ENCODE peak calls at places on chromosomes 4 and X, in six cellular contexts. W is AG04450, J is SJSA1, Y is neural progenitor cell, Z is MM.1S, G is endodermal cell. S is an unnamed sample.

GRCh38 chr4:38106301-38106700 is 146.1 kb downstream of the PTTG2 start:
- DNase-seq in W (no peak), Z (no peak), G (no peak), Y (no peak), J (no peak), S (no peak)

GRCh38 chrX:129230850-129231512 is 292.3 kb downstream of the SMARCA1 start:
- DNase-seq in G (no peak), Z (no peak), J (no peak), W (no peak), Y (no peak), S (no peak)

GRCh38 chrX:3738489-3738888 is 25.0 kb upstream of the PRKX start:
- DNase-seq in Y (no peak), J (no peak), G (no peak), W (no peak), Z (no peak), S (no peak)

GRCh38 chrX:53281321-53281822 is at the start of gene IQSEC2:
- DNase-seq in Y (peak), J (peak), G (peak), W (peak), Z (no peak), S (peak)

GRCh38 chr4:90293320-90293719 is 166.1 kb downstream of the CCSER1 start:
- DNase-seq in G (no peak), W (no peak), Y (no peak), J (no peak), Z (no peak), S (no peak)

GRCh38 chrX:21374994-21375794 is 976 bp downstream of the CNKSR2 start:
- DNase-seq in Z (no peak), Y (peak), J (no peak), G (peak), W (no peak), S (no peak)

GRCh38 chr4:145012841-145013240 is 85.2 kb downstream of the ANAPC10 start:
- DNase-seq in Z (no peak), J (no peak), Y (no peak), W (no peak), G (no peak), S (no peak)

GRCh38 chr4:71231073-71231752 is 107.6 kb upstream of the SLC4A4 start:
- DNase-seq in G (no peak), Y (peak), J (no peak), Z (peak), W (no peak), S (peak)

GRCh38 chr4:159526172-159526571 is 423.3 kb downstream of the RAPGEF2 start:
- DNase-seq in G (no peak), Z (no peak), W (no peak), J (no peak), Y (no peak), S (no peak)

GRCh38 chr4:1576961-1577814 is 106.9 kb downstream of the FAM53A start:
- DNase-seq in Y (peak), Z (no peak), G (peak), W (no peak), J (no peak), S (no peak)

GRCh38 chrX:68186552-68187262 is 246.6 kb downstream of the OPHN1 start:
- DNase-seq in Z (no peak), W (no peak), J (no peak), G (no peak), Y (no peak), S (no peak)

GRCh38 chrX:136162827-136163427 is 15.6 kb downstream of the FHL1 start:
- DNase-seq in Z (peak), J (peak), W (no peak), Y (peak), G (peak), S (peak)

GRCh38 chr4:171648926-171649325 is 164.3 kb upstream of the GALNTL6 start:
- DNase-seq in W (no peak), J (no peak), Z (no peak), G (no peak), Y (no peak), S (no peak)

GRCh38 chr4:163107754-163108153 is 58.9 kb downstream of the NAF1 start:
- DNase-seq in G (no peak), W (no peak), Y (no peak), Z (peak), J (no peak), S (no peak)

GRCh38 chr4:94372579-94372978 is 29.9 kb upstream of the HPGDS start:
- DNase-seq in Z (no peak), G (no peak), J (no peak), W (no peak), Y (no peak), S (no peak)

GRCh38 chr4:94369046-94369445 is 26.4 kb upstream of the HPGDS start:
- DNase-seq in W (no peak), Y (no peak), G (no peak), J (no peak), Z (no peak), S (no peak)

GRCh38 chr4:94365304-94365703 is 22.7 kb upstream of the HPGDS start:
- DNase-seq in J (no peak), Y (no peak), G (no peak), W (no peak), Z (no peak), S (no peak)

GRCh38 chr4:94364527-94364926 is 21.9 kb upstream of the HPGDS start:
- DNase-seq in Y (no peak), J (no peak), W (no peak), Z (no peak), G (no peak), S (no peak)

GRCh38 chr4:94368459-94368858 is 25.8 kb upstream of the HPGDS start:
- DNase-seq in Z (no peak), G (no peak), Y (no peak), J (no peak), W (no peak), S (no peak)
- H3K27ac ChIP-seq in Z (no peak), G (no peak), Y (no peak), J (no peak), W (no peak), S (no peak)

GRCh38 chr4:184385705-184386141 is 88.6 kb downstream of the IRF2 start:
- DNase-seq in Z (peak), Y (no peak), W (no peak), G (peak), J (no peak), S (no peak)

GRCh38 chr4:184387351-184387750 is 87.0 kb downstream of the IRF2 start:
- DNase-seq in G (peak), Z (no peak), Y (no peak), W (no peak), J (no peak), S (no peak)

GRCh38 chr4:184388106-184388505 is 86.2 kb downstream of the IRF2 start:
- DNase-seq in Y (no peak), W (no peak), J (no peak), Z (no peak), G (peak), S (no peak)

GRCh38 chr4:184384810-184385557 is 89.4 kb downstream of the IRF2 start:
- DNase-seq in Z (peak), Y (peak), G (peak), J (no peak), W (no peak), S (no peak)

GRCh38 chr4:184386271-184386781 is 88.0 kb downstream of the IRF2 start:
- DNase-seq in Z (no peak), J (peak), W (no peak), G (peak), Y (no peak), S (no peak)
- H3K27ac ChIP-seq in Z (peak), J (peak), W (no peak), G (no peak), Y (no peak), S (peak)

GRCh38 chr4:6463311-6464289 is 8.8 kb downstream of the PPP2R2C start:
- DNase-seq in Y (peak), J (peak), G (peak), Z (no peak), W (no peak), S (peak)
- H3K27ac ChIP-seq in Y (no peak), J (no peak), G (no peak), Z (no peak), W (no peak), S (no peak)

GRCh38 chr4:75715105-75715799 is 9.1 kb upstream of the USO1 start:
- DNase-seq in Y (no peak), G (peak), J (peak), W (no peak), Z (peak), S (no peak)
- H3K27ac ChIP-seq in Y (no peak), G (no peak), J (no peak), W (peak), Z (peak), S (no peak)

DNA sequence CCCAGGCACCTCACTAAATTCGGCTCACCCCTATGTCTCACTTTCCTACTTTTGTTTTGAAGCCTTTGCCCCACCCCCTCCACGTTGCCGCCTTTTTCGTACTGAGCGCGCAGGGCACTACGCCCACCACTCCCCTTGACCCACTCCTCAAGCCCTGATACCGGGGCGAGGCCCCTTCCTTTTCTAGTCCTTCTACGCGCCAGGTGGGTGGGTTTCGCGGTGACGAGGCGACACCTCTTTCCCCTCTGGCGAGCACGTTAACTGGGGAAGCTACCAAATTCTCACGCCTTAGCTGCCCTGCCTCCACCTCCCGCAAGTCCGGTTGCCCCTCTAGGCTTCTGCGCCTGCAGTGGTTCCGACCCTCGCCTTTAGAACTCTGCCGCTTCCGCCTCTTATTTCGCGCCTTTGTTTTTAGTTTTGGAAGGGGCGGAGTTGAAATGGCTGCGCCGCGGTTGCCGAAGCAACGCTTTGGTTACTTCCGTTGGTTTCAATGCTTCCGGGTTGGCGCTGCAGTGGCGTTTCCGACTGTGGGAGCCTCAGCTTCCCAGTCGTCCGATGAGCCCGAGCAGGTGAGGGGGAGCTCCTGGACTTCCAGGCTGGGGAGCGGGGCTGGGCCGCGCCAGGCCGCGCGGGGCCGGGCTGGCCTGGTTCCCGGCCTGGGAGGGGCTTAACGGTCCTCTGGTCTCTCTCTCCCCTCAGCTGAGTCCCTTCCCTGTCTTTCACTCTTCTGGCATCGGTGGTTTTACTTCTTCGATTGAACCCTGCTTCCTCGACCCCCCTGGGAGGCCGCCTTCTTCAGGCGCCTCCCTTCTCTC is at the start of gene SLC25A14:
- DNase-seq in J (peak), Y (peak), W (peak), G (peak), Z (peak), S (peak)
- H3K27ac ChIP-seq in J (peak), Y (no peak), W (no peak), G (peak), Z (peak), S (peak)

GRCh38 chr4:110032603-110033002 is 119.9 kb downstream of the EGF start:
- DNase-seq in Z (no peak), J (no peak), W (no peak), G (no peak), Y (no peak), S (no peak)

DNA sequence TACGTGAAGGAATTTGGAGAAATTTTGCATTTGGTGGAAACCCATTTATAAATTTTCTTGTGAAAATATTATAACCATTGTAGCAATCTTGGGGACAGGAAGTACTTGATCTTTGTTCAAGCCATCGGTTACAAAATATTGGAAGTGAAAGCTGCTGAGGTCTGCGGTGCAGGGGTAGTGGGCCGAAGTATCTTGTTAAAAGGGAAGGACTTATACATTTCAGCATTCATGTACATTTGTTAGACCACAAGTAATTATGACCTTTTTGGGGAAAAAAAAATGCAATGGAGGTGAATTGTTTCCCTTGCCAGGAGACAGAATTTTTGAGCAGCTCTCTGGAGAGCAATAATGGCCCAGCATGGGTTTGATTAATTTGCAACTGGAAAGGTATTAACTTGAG is 121.3 kb downstream of the EGF start:
- DNase-seq in G (no peak), J (no peak), Y (no peak), W (no peak), Z (peak), S (no peak)
- H3K27ac ChIP-seq in G (no peak), J (no peak), Y (no peak), W (no peak), Z (no peak), S (no peak)

GRCh38 chr4:128512767-128513322 is 225.2 kb upstream of the PGRMC2 start:
- DNase-seq in W (no peak), J (no peak), Z (no peak), G (no peak), Y (no peak), S (no peak)

GRCh38 chr4:128512161-128512560 is 224.5 kb upstream of the PGRMC2 start:
- DNase-seq in Y (no peak), J (no peak), G (no peak), W (no peak), Z (no peak), S (no peak)

GRCh38 chr4:128510850-128511249 is 223.2 kb upstream of the PGRMC2 start:
- DNase-seq in J (no peak), Y (no peak), W (no peak), Z (no peak), G (no peak), S (no peak)

GRCh38 chr4:128516568-128516967 is 229.0 kb upstream of the PGRMC2 start:
- DNase-seq in J (no peak), G (no peak), Z (peak), W (peak), Y (no peak), S (no peak)

DNA sequence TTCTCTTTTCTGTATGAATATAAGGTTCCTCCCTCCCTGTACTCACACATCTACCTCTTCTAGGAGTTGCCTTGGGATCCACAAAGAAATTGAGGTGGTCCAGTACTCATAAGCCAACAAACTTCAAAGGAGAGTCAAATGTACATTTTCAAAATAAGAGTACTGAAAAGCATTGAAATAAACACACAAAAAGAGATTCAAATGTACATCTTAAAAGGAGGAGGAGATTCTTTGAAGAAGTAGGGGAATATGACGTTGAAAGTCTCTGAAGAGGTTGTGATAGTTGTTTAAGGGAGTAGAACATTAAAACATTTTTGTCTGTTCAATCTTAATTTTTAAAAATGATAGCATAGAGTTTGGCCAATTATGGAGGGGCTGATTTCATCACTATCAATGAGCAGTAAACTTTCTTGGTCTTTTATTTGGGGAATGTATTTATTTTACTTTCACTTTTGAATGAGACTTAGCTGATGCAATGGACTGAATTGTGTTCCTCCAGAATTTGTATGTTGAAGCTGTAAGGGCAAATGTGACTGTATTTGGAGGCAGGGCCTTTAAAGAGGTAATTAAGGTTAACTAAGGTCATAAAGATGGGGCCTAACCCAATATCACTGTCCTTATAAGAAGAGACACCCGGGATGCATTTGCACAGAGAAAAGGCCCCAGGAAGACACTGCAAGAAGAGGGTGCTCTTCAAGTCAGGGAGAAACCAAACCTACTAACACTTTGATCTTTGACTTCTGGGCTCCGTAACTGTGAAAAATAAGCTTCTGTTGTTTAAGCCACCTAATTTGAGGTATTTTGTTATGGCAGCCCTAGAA is 226.3 kb upstream of the PGRMC2 start:
- DNase-seq in G (no peak), W (no peak), J (no peak), Y (no peak), Z (peak), S (no peak)
- H3K27ac ChIP-seq in G (no peak), W (no peak), J (no peak), Y (no peak), Z (no peak), S (no peak)

DNA sequence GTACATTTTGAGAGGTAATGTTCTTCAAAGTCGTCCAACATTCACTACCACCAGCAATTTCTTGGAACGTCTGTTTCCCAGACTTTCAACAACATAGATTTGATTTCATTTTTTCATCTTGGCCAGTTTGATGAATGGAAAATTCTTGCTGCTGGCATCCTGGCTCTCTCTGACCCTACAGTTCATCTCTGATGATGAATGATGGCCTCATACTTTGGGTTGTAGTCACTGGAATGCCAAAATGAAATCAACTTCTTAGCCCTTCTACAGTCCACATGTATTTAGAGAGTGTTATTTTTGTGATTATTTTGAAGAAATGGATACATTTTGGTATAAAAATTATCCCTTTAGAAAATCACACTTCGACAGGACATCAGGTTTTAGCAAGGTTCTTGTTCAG is 8.8 kb downstream of the CHST7 start:
- DNase-seq in Z (no peak), W (no peak), Y (no peak), G (no peak), J (no peak), S (no peak)
- H3K27ac ChIP-seq in Z (no peak), W (peak), Y (no peak), G (peak), J (peak), S (peak)

DNA sequence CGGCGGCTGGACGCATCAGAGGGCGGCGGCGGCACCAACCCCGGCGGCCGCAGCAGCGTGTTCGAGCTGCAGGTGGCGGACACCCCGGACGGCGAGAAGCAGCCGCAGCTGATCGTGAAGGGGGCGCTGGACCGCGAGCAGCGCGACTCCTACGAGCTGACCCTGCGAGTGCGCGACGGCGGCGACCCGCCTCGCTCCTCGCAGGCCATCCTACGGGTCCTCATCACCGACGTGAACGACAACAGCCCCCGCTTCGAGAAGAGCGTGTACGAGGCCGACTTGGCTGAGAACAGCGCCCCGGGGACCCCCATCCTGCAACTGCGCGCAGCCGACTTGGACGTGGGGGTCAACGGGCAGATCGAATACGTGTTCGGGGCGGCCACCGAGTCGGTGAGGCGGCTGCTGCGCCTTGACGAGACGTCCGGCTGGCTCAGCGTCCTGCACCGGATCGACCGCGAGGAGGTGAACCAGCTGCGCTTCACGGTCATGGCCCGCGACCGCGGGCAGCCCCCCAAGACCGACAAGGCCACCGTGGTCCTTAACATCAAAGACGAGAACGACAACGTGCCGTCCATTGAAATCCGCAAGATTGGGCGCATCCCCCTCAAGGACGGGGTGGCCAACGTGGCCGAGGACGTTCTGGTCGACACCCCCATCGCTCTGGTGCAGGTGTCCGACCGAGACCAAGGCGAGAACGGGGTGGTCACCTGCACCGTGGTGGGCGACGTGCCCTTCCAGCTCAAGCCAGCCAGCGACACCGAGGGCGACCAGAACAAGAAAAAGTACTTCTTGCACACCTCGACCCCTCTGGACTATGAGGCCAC is 2.1 kb downstream of the PCDH7 start:
- DNase-seq in G (no peak), Z (no peak), Y (peak), J (no peak), W (no peak), S (no peak)
- H3K27ac ChIP-seq in G (no peak), Z (no peak), Y (no peak), J (no peak), W (no peak), S (no peak)

DNA sequence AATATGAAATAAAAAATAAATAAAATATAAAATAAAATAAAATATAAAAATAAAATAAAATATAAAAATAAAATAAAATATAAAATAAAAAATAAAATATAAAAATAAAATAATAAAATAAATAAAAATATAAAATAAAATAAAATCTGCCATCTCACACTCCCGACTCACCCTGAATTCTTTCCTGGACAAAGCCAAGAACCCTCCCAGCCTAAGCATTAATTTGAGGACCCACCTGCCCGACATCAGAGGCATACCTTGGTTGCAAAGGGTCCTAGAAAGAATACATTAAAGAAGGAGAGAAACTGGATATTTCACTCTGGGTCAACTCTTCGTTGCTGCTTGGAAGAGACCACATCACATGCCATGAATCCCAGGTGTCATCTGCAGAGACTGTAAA is 138.3 kb downstream of the CRLF2 start:
- DNase-seq in W (no peak), J (no peak), G (no peak), Y (no peak), Z (no peak), S (no peak)
- H3K27ac ChIP-seq in W (no peak), J (no peak), G (no peak), Y (no peak), Z (no peak), S (no peak)

S was measured in right atrium auricular region.